ENCODE peak calls at places on chromosomes 13 and 19, in four cellular contexts. Z is Peyer's patch, Y is esophagus squamous epithelium, C is body of pancreas. K is an unnamed sample.

GRCh38 chr13:48560657-48561337 is 27.9 kb upstream of the RCBTB2 start:
- DNase-seq in Z (no peak), Y (no peak), C (no peak), K (no peak)

GRCh38 chr19:5292453-5292842 is 48.2 kb downstream of the PTPRS start:
- DNase-seq in Z (no peak), Y (no peak), C (no peak), K (no peak)

GRCh38 chr19:9041023-9041422 is 30.8 kb upstream of the MUC16 start:
- DNase-seq in Z (no peak), Y (no peak), C (no peak), K (no peak)

GRCh38 chr19:10517760-10518443 is 655 bp upstream of the S1PR5 start:
- DNase-seq in Z (no peak), Y (no peak), C (no peak), K (no peak)

GRCh38 chr19:35346193-35347052 is 1.3 kb upstream of the FFAR1 start:
- DNase-seq in Z (peak; percentile 76), Y (no peak), C (peak; percentile 10), K (no peak)

GRCh38 chr13:106474906-106475305 is 60.6 kb downstream of the EFNB2 start:
- DNase-seq in Z (no peak), Y (no peak), C (no peak), K (no peak)

GRCh38 chr13:46295531-46296464 is 84.1 kb downstream of the LRRC63 start:
- DNase-seq in Z (peak; percentile 62), Y (no peak), C (no peak), K (no peak)

GRCh38 chr13:48595330-48596127 is 58.2 kb upstream of the CYSLTR2 start:
- DNase-seq in Z (no peak), Y (no peak), C (peak; percentile 77), K (no peak)

GRCh38 chr19:5246554-5247155 is 94.0 kb downstream of the PTPRS start:
- DNase-seq in Z (no peak), Y (no peak), C (no peak), K (no peak)

GRCh38 chr13:41962994-41963393 is 2.1 kb upstream of the VWA8 start:
- DNase-seq in Z (no peak), Y (no peak), C (no peak), K (peak; percentile 97)

GRCh38 chr13:79637086-79637763 is 156.3 kb downstream of the NDFIP2 start:
- DNase-seq in Z (no peak), Y (no peak), C (peak; percentile 36), K (no peak)

DNA sequence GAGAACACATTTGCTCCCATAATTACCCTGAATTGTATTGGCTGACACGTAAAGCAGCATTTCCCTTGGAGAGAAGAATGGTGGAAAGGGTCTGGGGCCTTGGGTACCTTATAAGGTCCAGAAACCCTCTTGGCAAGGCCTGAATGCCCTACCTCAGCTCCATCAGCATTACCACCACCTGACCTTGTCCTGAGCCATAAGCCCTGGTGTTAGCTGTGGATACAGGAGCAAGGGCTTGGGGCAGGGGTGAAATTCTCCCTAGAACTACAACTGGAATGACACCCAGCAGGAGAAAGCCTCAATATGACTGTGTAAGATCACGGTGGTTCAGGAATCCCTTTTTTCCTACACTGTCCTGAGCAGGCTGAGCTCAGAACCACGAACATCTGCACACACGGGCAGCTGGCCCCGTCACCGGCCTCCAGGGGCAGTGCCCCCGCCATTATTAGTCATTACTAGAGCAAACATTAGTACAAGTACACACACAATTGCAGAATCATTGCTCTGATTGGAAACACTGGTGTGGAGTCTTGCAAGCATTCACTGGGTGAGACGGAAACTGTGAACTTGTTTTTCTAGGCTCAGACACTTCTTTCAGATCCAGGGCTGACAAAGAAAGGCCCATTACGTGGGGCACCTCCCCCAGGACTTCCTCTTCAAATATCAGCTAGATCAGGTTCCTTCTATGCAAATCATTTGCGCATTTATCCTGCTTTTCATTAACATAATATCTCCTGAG is 26.7 kb upstream of the MTIF3 start:
- DNase-seq in Z (peak; percentile 50), Y (no peak), C (peak; percentile 33), K (peak; percentile 93)
- H3K27ac ChIP-seq in Z (peak overlapping the region; percentile 53), Y (peak overlapping the region; percentile 70), C (no peak overlapping the region), K (peak overlapping the region; percentile 73)

GRCh38 chr19:40982594-40983101 is 8.4 kb upstream of the CYP2B6 start:
- DNase-seq in Z (no peak), Y (no peak), C (no peak), K (no peak)

GRCh38 chr19:40976134-40976533 is 14.9 kb upstream of the CYP2B6 start:
- DNase-seq in Z (no peak), Y (no peak), C (no peak), K (no peak)

GRCh38 chr19:40974633-40975037 is 16.4 kb upstream of the CYP2B6 start:
- DNase-seq in Z (peak; percentile 73), Y (no peak), C (peak; percentile 75), K (peak; percentile 10)

GRCh38 chr19:40976724-40977123 is 14.4 kb upstream of the CYP2B6 start:
- DNase-seq in Z (no peak), Y (no peak), C (no peak), K (no peak)
- H3K27ac ChIP-seq in Z (no peak overlapping the region), Y (no peak overlapping the region), C (no peak overlapping the region), K (no peak overlapping the region)

DNA sequence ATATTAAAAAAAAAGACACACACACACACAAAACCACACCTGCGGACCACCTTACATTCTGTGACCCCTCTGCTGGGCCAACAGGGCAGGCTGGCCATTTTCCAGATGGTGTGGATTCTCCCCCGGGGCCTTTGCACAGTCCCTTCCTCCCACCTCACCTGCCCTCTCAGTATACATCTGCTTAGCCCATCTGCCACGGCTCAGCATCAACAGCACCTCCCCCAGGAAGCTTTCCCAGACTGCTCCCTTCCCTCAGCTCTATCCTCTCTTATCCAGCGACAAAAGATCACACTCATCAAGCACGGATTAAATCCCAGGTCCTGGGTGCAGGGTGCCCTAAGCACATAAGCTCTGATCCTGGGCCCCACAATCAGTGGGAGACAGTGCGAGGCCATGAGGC is 4.5 kb downstream of the ZNF787 start:
- DNase-seq in Z (no peak), Y (no peak), C (no peak), K (no peak)
- H3K27ac ChIP-seq in Z (no peak overlapping the region), Y (peak overlapping the region; percentile 54), C (no peak overlapping the region), K (no peak overlapping the region)

GRCh38 chr19:55383279-55383788 is 758 bp downstream of the TMEM238 start:
- DNase-seq in Z (no peak), Y (no peak), C (peak; percentile 29), K (no peak)
- H3K27ac ChIP-seq in Z (peak overlapping the region; percentile 85), Y (peak overlapping the region; percentile 86), C (peak overlapping the region; percentile 67), K (peak overlapping the region; percentile 93)

GRCh38 chr19:40641306-40641705 is 40.1 kb downstream of the LTBP4 start:
- DNase-seq in Z (no peak), Y (no peak), C (no peak), K (no peak)
- H3K27ac ChIP-seq in Z (peak overlapping the region; percentile 31), Y (peak overlapping the region; percentile 14), C (no peak overlapping the region), K (no peak overlapping the region)

GRCh38 chr19:17418710-17419109 is 1.1 kb upstream of the MVB12A start:
- DNase-seq in Z (no peak), Y (no peak), C (no peak), K (no peak)
- H3K27ac ChIP-seq in Z (no peak overlapping the region), Y (no peak overlapping the region), C (no peak overlapping the region), K (peak overlapping the region; percentile 72)

DNA sequence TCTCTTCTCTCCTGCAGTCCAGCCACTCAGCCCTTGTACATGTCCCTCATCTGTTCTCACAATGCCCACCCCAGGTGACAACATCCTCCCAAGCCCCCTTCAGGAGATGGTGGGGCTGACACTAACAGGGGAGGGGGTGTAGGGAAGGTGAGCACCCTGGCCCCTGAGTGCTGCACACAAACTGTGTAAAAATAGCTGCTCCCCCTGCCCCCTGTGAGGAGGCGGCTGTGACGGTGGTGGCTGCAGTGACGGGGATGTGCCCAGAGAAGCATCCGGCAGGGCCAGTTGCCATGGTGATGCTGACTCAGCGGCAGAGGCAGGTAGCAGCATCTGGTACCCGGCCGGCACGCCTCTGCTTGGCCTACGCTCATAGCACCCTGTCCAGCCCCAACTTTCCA is 13.0 kb upstream of the JUND start:
- DNase-seq in Z (peak; percentile 86), Y (no peak), C (no peak), K (no peak)
- H3K27ac ChIP-seq in Z (peak overlapping the region; percentile 99), Y (peak overlapping the region; percentile 87), C (no peak overlapping the region), K (no peak overlapping the region)

GRCh38 chr19:40741527-40742390 is 8.5 kb downstream of the ACTMAP start:
- DNase-seq in Z (no peak), Y (no peak), C (no peak), K (no peak)
- H3K27ac ChIP-seq in Z (no peak overlapping the region), Y (peak overlapping the region; percentile 41), C (no peak overlapping the region), K (peak overlapping the region; percentile 23)

K was measured in epithelial cell of prostate.